ENCODE peak calls at places on chromosomes 16 and 17, in four cellular contexts. One of them, this sample, is unnamed.

GRCh38 chr17:30203471-30203981 is 32.0 kb downstream of the SLC6A4 start:
- DNase-seq in mucosa of descending colon: no peak
- DNase-seq in uterus: no peak
- DNase-seq in tibial nerve: no peak
- DNase-seq in this sample: no peak

GRCh38 chr17:34252138-34252889 is 2.8 kb upstream of the CCL2 start:
- DNase-seq in mucosa of descending colon: peak
- DNase-seq in uterus: peak
- DNase-seq in tibial nerve: peak
- DNase-seq in this sample: peak

GRCh38 chr16:12391974-12392373 is 411.7 kb downstream of the CPPED1 start:
- DNase-seq in mucosa of descending colon: no peak
- DNase-seq in uterus: no peak
- DNase-seq in tibial nerve: no peak
- DNase-seq in this sample: no peak

GRCh38 chr17:44115585-44116415 is 7.6 kb downstream of the HDAC5 start:
- DNase-seq in mucosa of descending colon: no peak
- DNase-seq in uterus: no peak
- DNase-seq in tibial nerve: no peak
- DNase-seq in this sample: peak

GRCh38 chr16:4215106-4215505 is 26.8 kb downstream of the SRL start:
- DNase-seq in mucosa of descending colon: no peak
- DNase-seq in uterus: no peak
- DNase-seq in tibial nerve: no peak
- DNase-seq in this sample: no peak

GRCh38 chr16:89168381-89169189 is 3.0 kb upstream of the CDH15 start:
- DNase-seq in mucosa of descending colon: no peak
- DNase-seq in uterus: no peak
- DNase-seq in tibial nerve: no peak
- DNase-seq in this sample: no peak

GRCh38 chr16:89446136-89446974 is 44.0 kb downstream of the ANKRD11 start:
- DNase-seq in mucosa of descending colon: no peak
- DNase-seq in uterus: no peak
- DNase-seq in tibial nerve: no peak
- DNase-seq in this sample: no peak

GRCh38 chr17:34820922-34821321 is 140.3 kb downstream of the CCT6B start:
- DNase-seq in mucosa of descending colon: no peak
- DNase-seq in uterus: no peak
- DNase-seq in tibial nerve: no peak
- DNase-seq in this sample: no peak

GRCh38 chr17:55144518-55144917 is 120.2 kb upstream of the HLF start:
- DNase-seq in mucosa of descending colon: no peak
- DNase-seq in uterus: no peak
- DNase-seq in tibial nerve: no peak
- DNase-seq in this sample: no peak

GRCh38 chr17:73166731-73167581 is 2.1 kb downstream of the SSTR2 start:
- DNase-seq in mucosa of descending colon: no peak
- DNase-seq in uterus: no peak
- DNase-seq in tibial nerve: no peak
- DNase-seq in this sample: no peak

GRCh38 chr16:54931041-54931756 is 534 bp downstream of the IRX5 start:
- DNase-seq in mucosa of descending colon: peak
- DNase-seq in uterus: no peak
- DNase-seq in tibial nerve: no peak
- DNase-seq in this sample: peak

GRCh38 chr16:89623511-89624232 is 10.2 kb downstream of the DPEP1 start:
- DNase-seq in mucosa of descending colon: no peak
- DNase-seq in uterus: peak
- DNase-seq in tibial nerve: no peak
- DNase-seq in this sample: peak

GRCh38 chr17:77323413-77324171 is 182.8 kb downstream of the SEC14L1 start:
- DNase-seq in mucosa of descending colon: peak
- DNase-seq in uterus: peak
- DNase-seq in tibial nerve: peak
- DNase-seq in this sample: peak

GRCh38 chr17:76527430-76528111 is 9.9 kb downstream of the CYGB start:
- DNase-seq in mucosa of descending colon: peak
- DNase-seq in uterus: peak
- DNase-seq in tibial nerve: peak
- DNase-seq in this sample: peak

GRCh38 chr16:53320992-53321391 is 113.3 kb upstream of the RBL2 start:
- DNase-seq in mucosa of descending colon: no peak
- DNase-seq in uterus: no peak
- DNase-seq in tibial nerve: no peak
- DNase-seq in this sample: no peak

DNA sequence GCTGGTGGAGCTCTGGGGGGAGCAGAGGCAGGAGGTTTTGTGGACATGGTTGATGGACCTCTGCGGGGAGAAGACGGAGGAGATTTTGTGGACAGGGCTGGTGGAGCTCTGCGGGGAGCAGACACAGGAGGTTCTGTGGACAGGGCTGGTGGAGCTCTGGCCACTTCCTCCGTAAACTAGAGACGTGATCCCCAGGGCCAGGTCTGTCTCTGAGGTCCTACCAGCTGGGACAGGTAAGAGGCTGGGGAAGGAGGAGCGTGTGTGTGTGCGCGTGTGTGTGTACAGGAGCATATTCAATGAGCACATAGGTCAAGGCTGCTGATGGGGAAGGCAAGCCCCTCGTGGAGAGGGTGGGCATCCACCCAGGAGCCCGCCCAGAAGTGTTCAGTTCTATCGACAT is 20.6 kb downstream of the RPH3AL start:
- DNase-seq in mucosa of descending colon: peak
- DNase-seq in uterus: no peak
- DNase-seq in tibial nerve: no peak
- DNase-seq in this sample: no peak
- H3K4me3 ChIP-seq in mucosa of descending colon: no peak
- H3K4me3 ChIP-seq in uterus: peak
- H3K4me3 ChIP-seq in tibial nerve: no peak
- H3K4me3 ChIP-seq in this sample: no peak

GRCh38 chr17:81693491-81694360 is 9.4 kb upstream of the MRPL12 start:
- DNase-seq in mucosa of descending colon: no peak
- DNase-seq in uterus: no peak
- DNase-seq in tibial nerve: no peak
- DNase-seq in this sample: no peak
- TF ChIP-seq CTCF in mucosa of descending colon: no peak
- TF ChIP-seq CTCF in uterus: no peak
- TF ChIP-seq CTCF in tibial nerve: no peak
- TF ChIP-seq CTCF in this sample: no peak

DNA sequence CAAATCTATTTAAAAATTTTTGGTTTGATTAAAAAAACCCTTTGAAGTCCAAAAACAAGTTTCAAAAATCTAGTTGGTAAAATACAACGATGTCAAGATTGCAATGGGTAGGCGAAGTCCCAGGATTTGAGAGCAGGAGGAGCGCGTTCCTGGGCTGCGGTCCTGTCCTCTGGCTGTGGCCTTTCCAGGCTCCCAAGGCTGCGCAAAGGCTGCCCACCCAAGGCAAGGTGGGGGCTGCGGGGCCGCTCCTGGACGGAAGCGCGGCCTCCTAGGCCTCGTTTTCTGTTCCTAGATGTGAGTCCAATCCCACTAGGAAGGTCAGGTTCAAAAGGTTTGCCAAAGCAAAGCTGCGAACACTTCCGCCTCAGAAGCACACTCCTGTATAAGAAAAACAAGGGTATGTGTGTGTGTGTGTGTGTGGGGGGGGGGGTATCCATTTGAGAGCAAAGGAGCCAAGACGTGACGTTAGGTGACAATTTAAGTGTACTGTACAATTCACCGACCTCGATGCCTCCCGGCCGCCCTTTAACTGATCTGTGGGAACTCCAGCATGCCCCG is 9.2 kb downstream of the AHSP start:
- DNase-seq in mucosa of descending colon: no peak
- DNase-seq in uterus: no peak
- DNase-seq in tibial nerve: no peak
- DNase-seq in this sample: no peak
- H3K4me3 ChIP-seq in mucosa of descending colon: no peak
- H3K4me3 ChIP-seq in uterus: no peak
- H3K4me3 ChIP-seq in tibial nerve: no peak
- H3K4me3 ChIP-seq in this sample: no peak

GRCh38 chr17:79923974-79924638 is 84.9 kb upstream of the CBX4 start:
- DNase-seq in mucosa of descending colon: peak
- DNase-seq in uterus: no peak
- DNase-seq in tibial nerve: no peak
- DNase-seq in this sample: peak
- TF ChIP-seq CTCF in mucosa of descending colon: peak
- TF ChIP-seq CTCF in uterus: no peak
- TF ChIP-seq CTCF in tibial nerve: peak
- TF ChIP-seq CTCF in this sample: peak

GRCh38 chr17:40110026-40110425 is 9.6 kb upstream of the NR1D1 start:
- DNase-seq in mucosa of descending colon: no peak
- DNase-seq in uterus: no peak
- DNase-seq in tibial nerve: no peak
- DNase-seq in this sample: no peak
- H3K4me3 ChIP-seq in mucosa of descending colon: no peak
- H3K4me3 ChIP-seq in uterus: no peak
- H3K4me3 ChIP-seq in tibial nerve: no peak
- H3K4me3 ChIP-seq in this sample: no peak

This sample was measured in cardiac fibroblast.